ENCODE peak calls at places on chromosomes 1 and 21, in ten cellular contexts. C is endothelial cell; G is smooth muscle cell of the brain vasculature; Q is germinal center; N is GM12865; A is memory B cell; D is ELR; F is AG08396; R is fibroblast of lung; Z is activated effector memory CD4-positive, alpha-beta T cell treated with Interleukin-2 at 50 U/mL for 16 hours. S is an unnamed sample.
A peak's percentile ranks its signal among the peaks of the same experiment; 100 is the strongest.

GRCh38 chr21:44334637-44335030 is 4.6 kb downstream of the CFAP410 start:
- DNase-seq in Q (no peak), N (no peak), A (no peak), R (no peak), G (no peak), C (no peak), Z (no peak), F (no peak), D (no peak), S (no peak)

GRCh38 chr1:182430263-182431068 is 19.5 kb upstream of the RGSL1 start:
- DNase-seq in F (no peak), G (no peak), Z (peak; percentile 9), R (no peak), D (peak; percentile 46), Q (no peak), C (no peak), A (no peak), N (peak; percentile 81), S (no peak)

GRCh38 chr1:230070321-230071208 is 3.5 kb downstream of the GALNT2 start:
- DNase-seq in N (no peak), F (no peak), G (no peak), R (no peak), Q (no peak), Z (no peak), D (no peak), C (no peak), A (no peak), S (no peak)

GRCh38 chr21:38236232-38236631 is 20.6 kb upstream of the KCNJ15 start:
- DNase-seq in Q (no peak), Z (no peak), C (no peak), F (no peak), R (no peak), D (no peak), N (no peak), A (no peak), G (no peak), S (no peak)

GRCh38 chr21:45067462-45068285 is 6.7 kb upstream of the ADARB1 start:
- DNase-seq in G (no peak), D (no peak), R (no peak), A (no peak), N (no peak), C (no peak), Z (no peak), Q (no peak), F (no peak), S (no peak)

GRCh38 chr1:118132000-118132399 is 53.0 kb downstream of the SPAG17 start:
- DNase-seq in F (no peak), R (no peak), A (no peak), N (peak; percentile 9), Z (no peak), G (no peak), C (no peak), D (no peak), Q (no peak), S (no peak)

GRCh38 chr1:44447051-44447806 is 42.2 kb downstream of the RNF220 start:
- DNase-seq in G (no peak), C (no peak), A (no peak), N (no peak), R (peak; percentile 3), D (peak; percentile 26), F (no peak), Z (no peak), Q (no peak), S (no peak)

GRCh38 chr1:50348449-50349241 is 74.6 kb downstream of the DMRTA2 start:
- DNase-seq in A (peak; percentile 44), Z (no peak), R (peak; percentile 77), Q (peak; percentile 60), C (peak; percentile 71), D (peak; percentile 78), N (peak; percentile 63), G (peak; percentile 47), F (peak; percentile 82), S (peak; percentile 44)

GRCh38 chr1:53121319-53122172 is 20.9 kb downstream of the SLC1A7 start:
- DNase-seq in Z (no peak), Q (no peak), C (no peak), A (no peak), G (no peak), F (peak; percentile 55), N (no peak), R (peak; percentile 61), D (peak; percentile 33), S (peak; percentile 83)

GRCh38 chr1:183070923-183071618 is 47.9 kb downstream of the LAMC1 start:
- DNase-seq in N (peak; percentile 92), Z (no peak), Q (peak; percentile 24), A (no peak), R (peak; percentile 83), C (no peak), G (peak; percentile 37), F (peak; percentile 39), D (peak; percentile 86), S (peak; percentile 98)

GRCh38 chr1:6260961-6261614 is at the start of gene GPR153:
- DNase-seq in Q (peak; percentile 62), Z (peak; percentile 18), N (peak; percentile 46), G (no peak), F (peak; percentile 86), D (peak; percentile 59), A (no peak), R (peak; percentile 36), C (no peak), S (no peak)

GRCh38 chr1:227037121-227037520 is 97.0 kb downstream of the COQ8A start:
- DNase-seq in D (no peak), Q (no peak), R (no peak), A (no peak), C (no peak), Z (no peak), N (no peak), F (no peak), G (no peak), S (no peak)

GRCh38 chr1:234638832-234639799 is 29.1 kb upstream of the IRF2BP2 start:
- DNase-seq in Q (no peak), D (no peak), G (no peak), A (no peak), R (no peak), F (no peak), C (no peak), N (no peak), Z (no peak), S (no peak)

GRCh38 chr1:107140703-107141490 is at the start of gene NTNG1:
- DNase-seq in Z (no peak), N (peak; percentile 13), Q (peak; percentile 37), C (peak; percentile 31), D (peak; percentile 59), F (peak; percentile 29), A (peak; percentile 53), R (no peak), G (no peak), S (no peak)

GRCh38 chr1:62318756-62319544 is at the start of gene KANK4:
- DNase-seq in F (no peak), D (peak; percentile 6), Q (no peak), R (no peak), A (no peak), Z (no peak), C (peak; percentile 21), N (no peak), G (no peak), S (no peak)

GRCh38 chr1:155277896-155278688 is 829 bp downstream of the HCN3 start:
- DNase-seq in F (peak; percentile 56), A (peak; percentile 69), C (peak; percentile 71), D (peak; percentile 59), Z (peak; percentile 53), Q (peak; percentile 80), G (no peak), N (peak; percentile 68), R (peak; percentile 15), S (no peak)

GRCh38 chr1:210257698-210258395 is 25.3 kb downstream of the SERTAD4 start:
- DNase-seq in D (no peak), Q (no peak), G (no peak), F (no peak), N (no peak), Z (no peak), R (no peak), A (no peak), C (no peak), S (no peak)

GRCh38 chr1:28506907-28507246 is 1.0 kb downstream of the RCC1 start:
- DNase-seq in A (no peak), C (no peak), R (no peak), G (no peak), Q (no peak), F (no peak), Z (no peak), D (no peak), N (peak; percentile 44), S (no peak)

GRCh38 chr1:177282976-177283375 is 112.2 kb downstream of the BRINP2 start:
- DNase-seq in A (no peak), Z (no peak), D (no peak), Q (no peak), F (no peak), N (no peak), R (no peak), C (no peak), G (no peak), S (no peak)

GRCh38 chr1:78586572-78586971 is 33.7 kb upstream of the IFI44L start:
- DNase-seq in Z (no peak), Q (no peak), N (no peak), G (no peak), C (no peak), A (no peak), F (peak; percentile 8), R (no peak), D (peak; percentile 45), S (peak; percentile 83)

GRCh38 chr1:25549273-25550154 is 6.1 kb downstream of the LDLRAP1 start:
- DNase-seq in C (no peak), F (no peak), Q (peak; percentile 70), R (no peak), D (peak; percentile 74), N (peak; percentile 96), G (no peak), Z (peak; percentile 80), A (peak; percentile 44), S (peak; percentile 60)

GRCh38 chr1:111199329-111199728 is 1.1 kb downstream of the DENND2D start:
- DNase-seq in Z (no peak), A (no peak), R (no peak), Q (no peak), G (no peak), N (peak; percentile 52), F (no peak), D (no peak), C (no peak), S (no peak)

GRCh38 chr1:25023190-25023578 is 93.1 kb upstream of the RUNX3 start:
- DNase-seq in C (no peak), A (no peak), R (no peak), F (no peak), Z (no peak), G (no peak), N (no peak), Q (no peak), D (no peak), S (no peak)

GRCh38 chr1:181317261-181317924 is 165.9 kb upstream of the CACNA1E start:
- DNase-seq in A (no peak), N (no peak), G (no peak), D (no peak), Q (no peak), Z (no peak), F (no peak), C (no peak), R (no peak), S (no peak)

GRCh38 chr1:74271503-74271902 is 36.3 kb downstream of the TNNI3K start:
- DNase-seq in R (no peak), D (no peak), C (no peak), Z (no peak), N (no peak), Q (no peak), G (no peak), F (no peak), A (no peak), S (no peak)

GRCh38 chr1:75797273-75797588 is 549 bp downstream of the MSH4 start:
- DNase-seq in R (no peak), F (no peak), Q (no peak), A (no peak), C (no peak), Z (no peak), D (peak; percentile 37), N (no peak), G (no peak), S (no peak)

GRCh38 chr1:35535243-35535642 is 22.0 kb downstream of the KIAA0319L start:
- DNase-seq in Z (no peak), Q (no peak), A (no peak), D (no peak), G (no peak), C (no peak), R (no peak), F (no peak), N (no peak), S (peak; percentile 32)

GRCh38 chr1:46413596-46413985 is 19.5 kb downstream of the FAAH start:
- DNase-seq in D (peak; percentile 35), Q (peak; percentile 45), A (no peak), Z (peak; percentile 21), F (peak; percentile 43), N (peak; percentile 40), R (no peak), C (peak; percentile 63), G (no peak), S (no peak)

S was measured in astrocyte.